ENCODE peak calls at places on chromosomes 12 and 14, in nine cellular contexts. T is pancreas, D is PC-3, P is GM10248, O is fibroblast of lung, Y is IMR-90, L is progenitor cell of endocrine pancreas, J is GM13977, E is AG04450. Z is an unnamed sample.

GRCh38 chr12:6917491-6918231 is 3.3 kb downstream of the ENO2 start:
- DNase-seq in E (no peak), O (peak; percentile 79), L (no peak), Y (peak; percentile 65), T (peak; percentile 39), D (no peak), J (no peak), P (no peak), Z (no peak)

GRCh38 chr14:54354096-54354495 is 42.7 kb upstream of the CDKN3 start:
- DNase-seq in T (no peak), Y (no peak), D (peak; percentile 72), O (no peak), J (no peak), P (no peak), E (no peak), L (peak; percentile 18), Z (no peak)

GRCh38 chr14:62445570-62445969 is 599.7 kb downstream of the KCNH5 start:
- DNase-seq in J (no peak), T (no peak), L (no peak), P (no peak), E (no peak), D (no peak), Y (no peak), O (no peak), Z (no peak)

GRCh38 chr14:90788031-90788430 is 28.2 kb downstream of the TTC7B start:
- DNase-seq in E (no peak), Y (no peak), D (no peak), T (peak; percentile 37), O (no peak), P (no peak), L (no peak), J (no peak), Z (no peak)

GRCh38 chr14:37083599-37083998 is 88.8 kb downstream of the SLC25A21 start:
- DNase-seq in P (no peak), D (no peak), J (no peak), E (no peak), T (no peak), O (no peak), Y (no peak), L (no peak), Z (no peak)

GRCh38 chr12:118188690-118189371 is 52.9 kb downstream of the PEBP1 start:
- DNase-seq in D (no peak), Y (peak; percentile 60), O (peak; percentile 67), L (no peak), T (no peak), P (no peak), J (no peak), E (peak; percentile 33), Z (no peak)

GRCh38 chr14:61153914-61154545 is 127.1 kb downstream of the TMEM30B start:
- DNase-seq in T (no peak), Y (no peak), E (no peak), L (no peak), O (no peak), D (no peak), J (no peak), P (no peak), Z (no peak)

GRCh38 chr12:70919161-70919560 is 1.4 kb downstream of the PTPRR start:
- DNase-seq in T (no peak), Y (no peak), P (no peak), D (no peak), O (no peak), J (no peak), L (no peak), E (no peak), Z (no peak)

GRCh38 chr14:50403433-50403832 is 6.8 kb upstream of the CDKL1 start:
- DNase-seq in D (no peak), E (peak; percentile 63), T (no peak), Y (peak; percentile 77), P (no peak), O (no peak), L (no peak), J (no peak), Z (no peak)

GRCh38 chr14:69141550-69141949 is 11.4 kb downstream of the DCAF5 start:
- DNase-seq in E (no peak), P (no peak), L (no peak), Y (no peak), O (no peak), D (no peak), J (no peak), T (no peak), Z (no peak)

GRCh38 chr14:105005929-105006830 is 14.7 kb downstream of the CDCA4 start:
- DNase-seq in Y (no peak), D (no peak), J (no peak), O (no peak), P (no peak), T (no peak), E (no peak), L (no peak), Z (no peak)

GRCh38 chr12:12449533-12450025 is 92.7 kb downstream of the BORCS5 start:
- DNase-seq in L (no peak), Y (peak; percentile 16), J (no peak), P (no peak), O (no peak), D (peak; percentile 46), E (no peak), T (no peak), Z (no peak)

GRCh38 chr12:44500423-44500822 is 375.7 kb downstream of the NELL2 start:
- DNase-seq in L (no peak), D (no peak), O (no peak), P (no peak), J (no peak), Y (no peak), E (no peak), T (peak; percentile 59), Z (no peak)

GRCh38 chr12:44502681-44503080 is 373.4 kb downstream of the NELL2 start:
- DNase-seq in J (no peak), Y (no peak), P (no peak), L (no peak), O (no peak), E (no peak), T (no peak), D (no peak), Z (no peak)

GRCh38 chr12:44497044-44497443 is 379.1 kb downstream of the NELL2 start:
- DNase-seq in D (peak; percentile 9), P (no peak), J (no peak), L (no peak), Y (no peak), T (no peak), E (no peak), O (no peak), Z (no peak)
- TF ChIP-seq CTCF in D (peak; percentile 49), P (no peak), J (no peak), L (peak; percentile 19), Y (no peak), T (no peak), E (no peak), O (no peak), Z (no peak)

GRCh38 chr12:2890001-2890387 is 697 bp upstream of the TULP3 start:
- DNase-seq in L (no peak), T (no peak), J (no peak), Y (no peak), O (no peak), D (no peak), E (no peak), P (no peak), Z (no peak)

GRCh38 chr12:2891240-2892053 is 756 bp downstream of the TULP3 start:
- DNase-seq in P (peak; percentile 27), E (no peak), L (peak; percentile 52), Y (peak; percentile 61), O (peak; percentile 60), T (no peak), D (peak; percentile 55), J (no peak), Z (peak; percentile 72)

GRCh38 chr12:2893007-2893406 is 2.3 kb downstream of the TULP3 start:
- DNase-seq in P (no peak), D (peak; percentile 71), L (no peak), O (peak; percentile 91), J (no peak), T (no peak), Y (peak; percentile 92), E (peak; percentile 65), Z (no peak)

GRCh38 chr12:2892246-2892645 is 1.6 kb downstream of the TULP3 start:
- DNase-seq in P (no peak), T (no peak), L (no peak), J (no peak), D (no peak), Y (no peak), E (no peak), O (peak; percentile 28), Z (no peak)

DNA sequence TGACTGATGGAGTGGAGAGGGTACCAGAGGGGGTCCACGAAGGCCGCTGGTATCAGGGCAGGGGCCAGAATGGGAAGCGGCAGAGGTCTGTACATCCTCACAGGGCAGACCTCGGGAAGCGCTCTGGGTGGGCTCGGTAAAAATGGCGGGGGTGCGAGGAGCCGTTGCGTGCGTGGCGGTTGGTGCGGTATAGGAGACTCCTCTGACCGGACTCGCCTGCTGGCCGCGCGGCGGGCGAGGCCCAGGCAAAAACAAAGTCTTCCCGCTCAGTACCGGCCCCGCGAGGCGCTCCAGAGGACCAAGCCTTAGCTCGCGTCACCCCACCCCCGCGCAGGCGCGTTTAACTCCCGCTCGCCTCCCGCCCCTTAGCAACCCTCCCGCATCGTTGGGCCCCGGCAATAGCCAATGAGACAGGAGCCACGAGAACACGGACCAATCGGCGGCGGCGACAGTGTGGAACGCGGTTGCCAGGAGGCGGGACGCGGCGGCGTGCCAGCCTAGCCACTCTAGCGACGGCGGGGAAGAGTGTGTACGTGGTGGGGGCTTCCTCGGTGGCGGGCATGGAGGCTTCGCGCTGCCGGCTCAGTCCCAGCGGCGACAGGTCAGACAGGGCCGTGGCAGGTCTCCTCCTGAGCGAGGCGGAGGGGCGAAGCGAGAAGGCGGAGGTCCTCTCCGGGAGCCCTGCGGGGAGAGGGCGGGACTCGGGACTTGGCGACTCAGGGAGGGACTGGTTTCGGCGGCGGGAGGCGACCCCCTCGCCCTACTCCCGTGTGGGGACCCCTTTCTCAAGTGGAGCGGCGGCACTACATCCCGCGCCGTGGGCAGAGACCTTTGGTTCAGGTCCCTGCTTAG is at the start of gene TULP3:
- DNase-seq in O (peak; percentile 96), Y (peak; percentile 96), L (peak; percentile 100), T (peak; percentile 99), J (peak; percentile 95), D (peak; percentile 95), P (peak; percentile 98), E (peak; percentile 93), Z (peak; percentile 99)
- TF ChIP-seq CTCF in O (peak; percentile 10), Y (peak; percentile 18), L (no peak), T (no peak), J (no peak), D (no peak), P (peak; percentile 2), E (peak; percentile 18), Z (no peak)

GRCh38 chr14:64910847-64911495 is 3.3 kb upstream of the CHURC1 start:
- DNase-seq in L (no peak), D (peak; percentile 60), E (peak; percentile 13), O (peak; percentile 32), P (no peak), J (no peak), Y (peak; percentile 55), T (no peak), Z (no peak)
- TF ChIP-seq CTCF in L (peak; percentile 72), D (peak; percentile 79), E (peak; percentile 84), O (peak; percentile 77), P (peak; percentile 38), J (peak; percentile 46), Y (peak; percentile 79), T (peak; percentile 30), Z (peak; percentile 42)

DNA sequence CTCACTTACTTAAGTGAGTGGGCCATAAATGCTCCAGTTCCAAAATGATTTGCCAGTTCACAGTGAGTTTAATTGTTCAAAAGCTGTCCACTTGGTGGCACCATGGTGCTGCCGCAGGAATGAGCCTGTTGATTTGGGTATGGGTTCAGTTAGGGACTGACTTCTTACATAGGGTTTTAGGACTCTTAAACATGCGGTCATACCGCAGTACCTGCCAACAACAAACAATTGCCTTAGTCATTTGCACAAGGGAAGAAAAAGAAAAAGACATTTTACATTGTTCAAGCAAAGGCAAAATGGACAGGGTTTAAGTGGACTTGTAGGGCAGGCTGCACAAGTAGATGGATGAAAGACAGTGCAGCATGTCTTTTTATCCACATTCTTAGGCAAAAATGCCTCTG is 80.0 kb upstream of the DBX2 start:
- DNase-seq in T (no peak), O (peak; percentile 71), P (peak; percentile 55), D (peak; percentile 86), Y (peak; percentile 63), J (peak; percentile 58), E (peak; percentile 34), L (peak; percentile 42), Z (peak; percentile 34)
- TF ChIP-seq CTCF in T (peak; percentile 19), O (peak; percentile 72), P (peak; percentile 68), D (peak; percentile 95), Y (peak; percentile 73), J (peak; percentile 76), E (peak; percentile 74), L (peak; percentile 88), Z (no peak)